ENCODE peak calls at places on chromosomes 11 and 22, in four cellular contexts. J, D, M and E are unnamed samples.

GRCh38 chr11:83773950-83774880 is 488.0 kb upstream of the CCDC90B start:
- DNase-seq in M (no peak), D (no peak), J (no peak), E (no peak)

GRCh38 chr11:112255075-112255739 is 5.5 kb downstream of the PLET1 start:
- DNase-seq in D (no peak), J (peak), M (no peak), E (no peak)

GRCh38 chr11:282171-282570 is 4.0 kb downstream of the NLRP6 start:
- DNase-seq in M (no peak), D (no peak), J (no peak), E (no peak)

GRCh38 chr11:70556884-70557741 is 158.8 kb downstream of the CTTN start:
- DNase-seq in M (no peak), D (no peak), J (no peak), E (no peak)

GRCh38 chr22:17910561-17911311 is 113.6 kb downstream of the MICAL3 start:
- DNase-seq in M (no peak), D (peak), J (no peak), E (peak)

GRCh38 chr11:62146476-62147200 is 22.8 kb downstream of the INCENP start:
- DNase-seq in D (no peak), J (no peak), M (no peak), E (no peak)

GRCh38 chr22:33883961-33884808 is 36.1 kb downstream of the LARGE1 start:
- DNase-seq in M (no peak), J (peak), D (no peak), E (no peak)

GRCh38 chr22:50440544-50441249 is 34.1 kb downstream of the SBF1 start:
- DNase-seq in J (no peak), M (no peak), D (no peak), E (no peak)

GRCh38 chr22:44706488-44706887 is 4.5 kb downstream of the PRR5 start:
- DNase-seq in M (no peak), J (no peak), D (no peak), E (no peak)

GRCh38 chr11:1150769-1151365 is 6.9 kb upstream of the MUC5AC start:
- DNase-seq in D (no peak), M (no peak), J (no peak), E (peak)

GRCh38 chr11:124717421-124717785 is 22.3 kb upstream of the NRGN start:
- DNase-seq in D (no peak), M (no peak), J (no peak), E (no peak)

GRCh38 chr11:11279956-11280689 is 72.9 kb downstream of the CSNK2A3 start:
- DNase-seq in J (peak), D (peak), M (no peak), E (no peak)

GRCh38 chr11:67666676-67667489 is 7.5 kb downstream of the ALDH3B2 start:
- DNase-seq in M (no peak), J (no peak), D (no peak), E (no peak)

GRCh38 chr22:21657361-21658118 is 8.3 kb upstream of the PPIL2 start:
- DNase-seq in J (peak), D (peak), M (peak), E (peak)

GRCh38 chr11:110366234-110366633 is 63.5 kb upstream of the FDX1 start:
- DNase-seq in J (no peak), M (no peak), D (no peak), E (peak)

GRCh38 chr11:12222099-12222751 is 111.8 kb downstream of the MICAL2 start:
- DNase-seq in D (no peak), M (no peak), J (peak), E (no peak)

GRCh38 chr22:17105143-17106129 is 15.7 kb downstream of the TMEM121B start:
- DNase-seq in J (no peak), D (no peak), M (no peak), E (no peak)

GRCh38 chr11:105789579-105789978 is 179.7 kb downstream of the GRIA4 start:
- DNase-seq in M (no peak), D (no peak), J (no peak), E (no peak)

GRCh38 chr11:6607190-6607635 is 3.6 kb downstream of the ILK start:
- DNase-seq in M (no peak), D (no peak), J (no peak), E (no peak)

GRCh38 chr11:47004595-47005033 is 68.1 kb downstream of the CSTPP1 start:
- DNase-seq in D (no peak), M (no peak), J (peak), E (peak)

GRCh38 chr11:62546937-62547625 is 475 bp upstream of the AHNAK start:
- DNase-seq in D (peak), J (no peak), M (no peak), E (peak)

GRCh38 chr11:112017538-112017937 is 7.7 kb upstream of the DLAT start:
- DNase-seq in M (no peak), J (peak), D (no peak), E (no peak)

GRCh38 chr11:121429556-121429955 is 22.6 kb upstream of the SORL1 start:
- DNase-seq in J (no peak), D (no peak), M (no peak), E (no peak)

GRCh38 chr11:73249304-73249703 is 22.8 kb upstream of the P2RY6 start:
- DNase-seq in J (no peak), D (no peak), M (peak), E (no peak)

GRCh38 chr22:48426466-48427380 is 1401.0 kb downstream of the BRD1 start:
- DNase-seq in J (no peak), D (no peak), M (no peak), E (no peak)

GRCh38 chr22:37925767-37926166 is 19.7 kb downstream of the MICALL1 start:
- DNase-seq in D (no peak), J (no peak), M (no peak), E (no peak)

GRCh38 chr11:2385156-2386151 is 8.3 kb downstream of the CD81 start:
- DNase-seq in D (no peak), J (no peak), M (peak), E (no peak)

GRCh38 chr22:43891360-43892182 is at the start of gene PNPLA5:
- DNase-seq in D (peak), M (no peak), J (no peak), E (no peak)

GRCh38 chr11:130611791-130612251 is 163.4 kb downstream of the ADAMTS15 start:
- DNase-seq in M (no peak), D (no peak), J (no peak), E (peak)

GRCh38 chr22:39231197-39231950 is 13.4 kb downstream of the PDGFB start:
- DNase-seq in J (no peak), M (no peak), D (no peak), E (no peak)

GRCh38 chr11:69066122-69067112 is 17.7 kb downstream of the TPCN2 start:
- DNase-seq in J (no peak), M (no peak), D (no peak), E (no peak)

GRCh38 chr11:70662691-70663098 is 264.4 kb downstream of the CTTN start:
- DNase-seq in M (no peak), D (peak), J (no peak), E (no peak)

GRCh38 chr11:69396051-69396947 is 85.2 kb upstream of the LINC01488 start:
- DNase-seq in D (no peak), M (no peak), J (no peak), E (no peak)

GRCh38 chr11:106990322-106990721 is 28.0 kb downstream of the GUCY1A2 start:
- DNase-seq in D (no peak), M (no peak), J (no peak), E (no peak)

GRCh38 chr22:43152355-43153071 is 1.2 kb downstream of the TSPO start:
- DNase-seq in M (no peak), D (no peak), J (no peak), E (no peak)

GRCh38 chr22:19897726-19898515 is 43.2 kb upstream of the GNB1L start:
- DNase-seq in D (no peak), J (no peak), M (no peak), E (no peak)

GRCh38 chr11:118771481-118772278 is 19.3 kb downstream of the DDX6 start:
- DNase-seq in J (no peak), M (no peak), D (no peak), E (no peak)

GRCh38 chr11:133230446-133230845 is 301.9 kb downstream of the OPCML start:
- DNase-seq in D (no peak), J (no peak), M (no peak), E (no peak)

GRCh38 chr22:44192098-44192810 is 11.5 kb downstream of the PARVG start:
- DNase-seq in J (no peak), M (no peak), D (peak), E (no peak)

GRCh38 chr22:38454361-38455062 is 487 bp downstream of the KCNJ4 start:
- DNase-seq in J (no peak), M (no peak), D (no peak), E (no peak)

GRCh38 chr22:28570697-28571373 is 108.8 kb downstream of the TTC28 start:
- DNase-seq in D (no peak), M (no peak), J (no peak), E (no peak)

DNA sequence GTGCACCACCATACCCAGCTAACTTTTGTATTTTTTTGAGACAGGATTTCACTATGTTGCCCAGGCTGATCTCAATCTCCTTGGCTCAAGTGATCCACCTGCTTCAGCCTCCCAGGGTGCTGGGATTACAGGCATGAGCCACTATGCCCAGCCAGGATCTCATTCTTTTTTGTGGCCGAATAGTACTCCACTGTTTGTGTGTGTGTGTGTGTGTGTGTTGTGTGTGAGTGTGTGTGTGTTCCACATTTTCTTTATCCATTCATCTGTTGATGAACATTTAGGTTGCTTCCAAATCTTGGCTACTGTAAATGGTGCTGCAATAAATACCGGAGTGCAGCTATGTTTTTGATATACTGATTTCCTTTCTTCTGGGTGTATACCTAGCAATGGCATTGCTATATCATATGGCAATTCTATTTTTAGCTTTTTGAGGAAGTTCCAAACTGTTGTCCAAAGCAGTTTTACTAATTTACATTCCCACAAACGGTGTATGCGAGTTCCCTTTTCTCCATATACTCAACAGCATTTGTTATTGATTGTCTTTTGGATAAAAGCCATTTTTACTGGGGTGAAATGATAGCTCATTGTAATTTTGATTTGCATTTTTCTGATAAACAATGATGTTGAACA is 105.4 kb downstream of the TTC28 start:
- DNase-seq in D (no peak), J (no peak), M (no peak), E (no peak)
- TF ChIP-seq JUNB in D (no peak), J (no peak), M (no peak), E (no peak)

GRCh38 chr22:27204817-27205216 is 547.4 kb downstream of the MIAT start:
- DNase-seq in D (no peak), J (no peak), M (no peak), E (no peak)
- TF ChIP-seq JUNB in D (no peak), J (no peak), M (no peak), E (no peak)

GRCh38 chr11:134287561-134287960 is 11.4 kb downstream of the GLB1L3 start:
- DNase-seq in J (no peak), M (no peak), D (no peak), E (no peak)

GRCh38 chr11:134282121-134283045 is 6.2 kb downstream of the GLB1L3 start:
- DNase-seq in J (no peak), M (no peak), D (no peak), E (no peak)

GRCh38 chr11:134278356-134278755 is 2.2 kb downstream of the GLB1L3 start:
- DNase-seq in D (no peak), M (no peak), J (no peak), E (no peak)

GRCh38 chr11:134288486-134288885 is 12.3 kb downstream of the GLB1L3 start:
- DNase-seq in D (no peak), M (no peak), J (no peak), E (no peak)

DNA sequence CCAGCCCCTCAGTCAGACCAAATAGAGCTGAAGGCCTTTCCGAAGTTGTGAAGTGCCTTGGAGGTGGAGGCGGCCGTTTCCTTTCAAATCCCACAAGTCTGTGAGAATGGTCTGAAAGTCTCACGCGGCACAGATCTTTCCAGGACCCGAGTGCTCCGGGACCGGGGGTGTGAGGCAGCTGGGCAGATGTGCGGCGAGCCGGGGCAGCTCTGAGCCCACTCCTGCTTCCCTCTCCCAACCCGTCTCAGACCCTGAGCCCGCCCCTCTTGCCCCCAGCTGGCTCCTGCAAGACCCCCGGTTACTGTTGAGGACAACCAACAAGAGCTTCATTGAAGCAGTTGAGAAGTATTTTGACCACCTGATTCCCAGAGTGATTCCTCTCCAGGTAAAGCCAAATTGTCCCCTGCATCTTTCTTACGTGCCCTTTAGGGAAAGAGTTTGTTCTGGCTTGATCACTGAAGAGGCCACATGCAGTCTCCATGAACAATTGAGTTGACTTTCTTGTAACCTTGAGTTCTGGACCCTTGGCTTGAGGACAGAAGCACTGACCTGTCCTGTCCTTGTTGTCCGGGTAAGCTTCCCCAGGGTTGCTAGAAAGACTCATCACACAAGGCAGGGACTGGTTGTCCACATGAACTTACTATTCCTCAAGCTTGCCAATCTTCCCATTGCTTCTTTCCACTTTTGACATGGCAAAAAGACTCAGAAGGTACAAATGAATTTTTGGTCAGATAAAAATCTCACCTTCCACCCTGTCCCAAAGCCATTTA is 7.5 kb downstream of the GLB1L3 start:
- DNase-seq in D (no peak), J (no peak), M (no peak), E (no peak)
- TF ChIP-seq JUNB in D (no peak), J (no peak), M (no peak), E (no peak)

GRCh38 chr22:26847816-26848215 is 190.4 kb downstream of the MIAT start:
- DNase-seq in J (no peak), D (no peak), M (no peak), E (no peak)
- TF ChIP-seq JUNB in J (no peak), D (no peak), M (no peak), E (no peak)